ENCODE peak calls at places on chromosomes 4 and X, in eight cellular contexts. M, I, S, F, J, R, C and U are unnamed samples.

GRCh38 chr4:153452661-153453378 is 13.3 kb upstream of the TMEM131L start:
- DNase-seq in J (no peak), M (no peak), R (no peak), S (no peak), C (no peak), I (no peak), F (no peak), U (no peak)

GRCh38 chrX:91414710-91415109 is 19.9 kb upstream of the PABPC5 start:
- DNase-seq in M (no peak), J (no peak), S (no peak), I (no peak), F (peak), C (no peak), R (no peak), U (peak)

GRCh38 chrX:94961730-94962129 is 1287.7 kb downstream of the FAM133A start:
- DNase-seq in I (no peak), J (no peak), M (no peak), F (no peak), C (no peak), S (no peak), R (no peak), U (no peak)

GRCh38 chrX:111519215-111519614 is 7.8 kb downstream of the SERTM2 start:
- DNase-seq in R (no peak), J (peak), I (no peak), S (no peak), C (no peak), M (no peak), F (no peak), U (no peak)

GRCh38 chrX:48520455-48520854 is 1.2 kb upstream of the EBP start:
- DNase-seq in I (no peak), R (peak), F (no peak), S (no peak), C (no peak), M (no peak), J (no peak), U (no peak)

GRCh38 chr4:129098578-129098977 is 2.6 kb downstream of the C4orf33 start:
- DNase-seq in J (no peak), F (no peak), S (no peak), M (no peak), R (no peak), C (no peak), I (no peak), U (no peak)

GRCh38 chrX:151402719-151403390 is 5.8 kb downstream of the VMA21 start:
- DNase-seq in I (no peak), M (no peak), C (no peak), R (no peak), J (no peak), S (no peak), F (no peak), U (no peak)

GRCh38 chr4:140653718-140654515 is 85.2 kb upstream of the UCP1 start:
- DNase-seq in I (no peak), C (no peak), R (no peak), S (no peak), M (no peak), F (no peak), J (peak), U (no peak)

GRCh38 chr4:109378511-109378910 is 55.1 kb upstream of the SEC24B start:
- DNase-seq in F (no peak), J (no peak), I (no peak), S (no peak), C (no peak), R (no peak), M (no peak), U (no peak)

GRCh38 chrX:42694260-42694815 is 83.6 kb downstream of the PPP1R2C start:
- DNase-seq in M (no peak), J (no peak), C (no peak), F (no peak), I (no peak), S (peak), R (no peak), U (no peak)

GRCh38 chrX:68415289-68415688 is 18.0 kb downstream of the OPHN1 start:
- DNase-seq in F (no peak), M (no peak), J (peak), S (no peak), I (no peak), C (no peak), R (no peak), U (no peak)

GRCh38 chrX:70176938-70177533 is at the start of gene DGAT2L6:
- DNase-seq in F (no peak), J (no peak), S (no peak), I (no peak), C (no peak), M (no peak), R (no peak), U (no peak)

GRCh38 chr4:38387819-38388218 is 276.2 kb upstream of the KLF3 start:
- DNase-seq in C (no peak), J (no peak), I (no peak), F (no peak), R (no peak), S (no peak), M (no peak), U (no peak)

GRCh38 chr4:78361621-78362120 is 189.9 kb upstream of the ANXA3 start:
- DNase-seq in J (no peak), M (no peak), R (no peak), I (no peak), F (no peak), C (no peak), S (no peak), U (no peak)

GRCh38 chr4:125750827-125751466 is 436.2 kb downstream of the FAT4 start:
- DNase-seq in J (peak), S (no peak), R (no peak), C (no peak), I (no peak), F (no peak), M (no peak), U (no peak)

GRCh38 chr4:125741825-125742452 is 427.2 kb downstream of the FAT4 start:
- DNase-seq in C (peak), I (no peak), F (no peak), M (peak), R (no peak), S (no peak), J (no peak), U (no peak)

GRCh38 chrX:129992181-129992580 is 9.7 kb downstream of the BCORL1 start:
- DNase-seq in R (no peak), F (no peak), J (no peak), S (no peak), M (no peak), C (no peak), I (no peak), U (no peak)

GRCh38 chr4:15982833-15983528 is 20.0 kb upstream of the FGFBP2 start:
- DNase-seq in R (no peak), F (no peak), S (no peak), C (no peak), I (no peak), J (peak), M (no peak), U (no peak)

GRCh38 chr4:53902786-53903185 is 161.6 kb downstream of the CHIC2 start:
- DNase-seq in I (no peak), J (no peak), C (no peak), M (no peak), S (no peak), R (no peak), F (no peak), U (no peak)

GRCh38 chr4:30757357-30757756 is 37.2 kb downstream of the PCDH7 start:
- DNase-seq in F (no peak), M (peak), C (no peak), S (no peak), J (peak), R (no peak), I (no peak), U (no peak)

GRCh38 chr4:182143822-182144620 is 99.2 kb upstream of the TENM3 start:
- DNase-seq in R (no peak), S (peak), M (peak), J (peak), C (peak), I (no peak), F (peak), U (peak)

GRCh38 chr4:74659576-74660411 is 134.5 kb downstream of the BTC start:
- DNase-seq in J (peak), S (no peak), I (no peak), C (peak), R (no peak), F (no peak), M (peak), U (no peak)

GRCh38 chrX:107825698-107826285 is at the start of gene MID2:
- DNase-seq in S (peak), I (peak), F (peak), C (peak), J (no peak), R (peak), M (peak), U (peak)

GRCh38 chr4:165398570-165398969 is 19.8 kb downstream of the CPE start:
- DNase-seq in S (no peak), M (peak), F (peak), C (no peak), I (no peak), J (peak), R (no peak), U (no peak)